ENCODE peak calls at places on chromosomes 12 and 14, in ten cellular contexts. J is RWPE2, K is kidney epithelial cell, M is NB4, Y is lower leg skin, O is tibial nerve, V is brain microvascular endothelial cell, N is SK-N-SH, D is mesendoderm, I is astrocyte of the spinal cord. C is an unnamed sample.

GRCh38 chr14:91464615-91465205 is 45.4 kb downstream of the PPP4R3A start:
- DNase-seq in N (no peak), D (peak; percentile 19), Y (no peak), J (no peak), I (no peak), M (no peak), O (no peak), K (no peak), V (no peak), C (no peak)

GRCh38 chr14:105492051-105492965 is 1.3 kb downstream of the TEDC1 start:
- DNase-seq in K (no peak), N (no peak), Y (peak; percentile 43), O (no peak), M (no peak), D (no peak), I (no peak), V (no peak), J (no peak), C (no peak)

GRCh38 chr12:109098142-109098652 is 800 bp downstream of the UNG start:
- DNase-seq in J (no peak), K (no peak), I (peak; percentile 72), M (no peak), O (peak; percentile 56), D (no peak), Y (peak; percentile 55), N (no peak), V (peak; percentile 34), C (no peak)

GRCh38 chr12:118714051-118714460 is 267.3 kb upstream of the SRRM4 start:
- DNase-seq in N (peak; percentile 66), M (peak; percentile 84), Y (no peak), D (peak; percentile 71), J (no peak), K (no peak), O (no peak), I (no peak), V (no peak), C (no peak)

GRCh38 chr12:26028953-26029740 is 70.7 kb downstream of the RASSF8 start:
- DNase-seq in N (peak; percentile 52), M (peak; percentile 76), O (peak; percentile 54), K (no peak), V (peak; percentile 45), Y (no peak), D (peak; percentile 48), J (no peak), I (peak; percentile 72), C (no peak)

GRCh38 chr12:6825398-6826124 is 2.6 kb upstream of the P3H3 start:
- DNase-seq in J (no peak), N (peak; percentile 92), K (no peak), M (peak; percentile 81), V (peak; percentile 83), O (peak; percentile 88), I (peak; percentile 82), Y (peak; percentile 80), D (peak; percentile 83), C (peak; percentile 26)

GRCh38 chr12:11059784-11060183 is 2.3 kb downstream of the TAS2R46 start:
- DNase-seq in I (peak; percentile 17), N (no peak), J (no peak), D (no peak), M (no peak), K (peak; percentile 1), Y (no peak), O (no peak), V (no peak), C (no peak)

GRCh38 chr14:90900712-90901111 is 84.5 kb upstream of the TTC7B start:
- DNase-seq in I (peak; percentile 15), V (no peak), D (no peak), J (no peak), O (no peak), M (no peak), N (no peak), K (no peak), Y (no peak), C (no peak)

GRCh38 chr12:22812531-22812930 is 187.6 kb downstream of the ETNK1 start:
- DNase-seq in K (no peak), D (no peak), Y (no peak), M (no peak), N (no peak), J (no peak), V (no peak), I (no peak), O (no peak), C (no peak)

GRCh38 chr12:70994217-70994788 is 73.8 kb upstream of the PTPRR start:
- DNase-seq in K (no peak), O (peak; percentile 28), N (no peak), I (peak; percentile 87), V (peak; percentile 41), Y (no peak), D (no peak), M (no peak), J (no peak), C (peak; percentile 95)

GRCh38 chr12:80293759-80294158 is 150.3 kb upstream of the PTPRQ start:
- DNase-seq in Y (no peak), D (no peak), N (no peak), M (no peak), K (no peak), J (no peak), V (no peak), I (no peak), O (no peak), C (no peak)

GRCh38 chr14:64942531-64943111 is at the start of gene GPX2:
- DNase-seq in K (no peak), O (no peak), J (no peak), V (no peak), N (no peak), I (no peak), M (no peak), D (peak; percentile 69), Y (peak; percentile 55), C (no peak)
- H3K4me3 ChIP-seq in K (no peak within 1 kb of the TSS), O (no peak within 1 kb of the TSS), J (no peak within 1 kb of the TSS), V (no peak within 1 kb of the TSS), N (no peak within 1 kb of the TSS), I (no peak within 1 kb of the TSS), M (no peak within 1 kb of the TSS), D (no peak within 1 kb of the TSS), Y (no peak within 1 kb of the TSS), C (no peak within 1 kb of the TSS)

GRCh38 chr12:99249543-99249942 is 398.0 kb upstream of the GARIN6 start:
- DNase-seq in O (no peak), D (no peak), V (no peak), J (no peak), M (peak; percentile 23), K (no peak), I (no peak), N (no peak), Y (no peak), C (no peak)
- H3K4me3 ChIP-seq in O (no peak overlapping the region), D (no peak overlapping the region), V (no peak overlapping the region), J (no peak overlapping the region), M (no peak overlapping the region), K (no peak overlapping the region), I (no peak overlapping the region), N (no peak overlapping the region), Y (no peak overlapping the region), C (no peak overlapping the region)

DNA sequence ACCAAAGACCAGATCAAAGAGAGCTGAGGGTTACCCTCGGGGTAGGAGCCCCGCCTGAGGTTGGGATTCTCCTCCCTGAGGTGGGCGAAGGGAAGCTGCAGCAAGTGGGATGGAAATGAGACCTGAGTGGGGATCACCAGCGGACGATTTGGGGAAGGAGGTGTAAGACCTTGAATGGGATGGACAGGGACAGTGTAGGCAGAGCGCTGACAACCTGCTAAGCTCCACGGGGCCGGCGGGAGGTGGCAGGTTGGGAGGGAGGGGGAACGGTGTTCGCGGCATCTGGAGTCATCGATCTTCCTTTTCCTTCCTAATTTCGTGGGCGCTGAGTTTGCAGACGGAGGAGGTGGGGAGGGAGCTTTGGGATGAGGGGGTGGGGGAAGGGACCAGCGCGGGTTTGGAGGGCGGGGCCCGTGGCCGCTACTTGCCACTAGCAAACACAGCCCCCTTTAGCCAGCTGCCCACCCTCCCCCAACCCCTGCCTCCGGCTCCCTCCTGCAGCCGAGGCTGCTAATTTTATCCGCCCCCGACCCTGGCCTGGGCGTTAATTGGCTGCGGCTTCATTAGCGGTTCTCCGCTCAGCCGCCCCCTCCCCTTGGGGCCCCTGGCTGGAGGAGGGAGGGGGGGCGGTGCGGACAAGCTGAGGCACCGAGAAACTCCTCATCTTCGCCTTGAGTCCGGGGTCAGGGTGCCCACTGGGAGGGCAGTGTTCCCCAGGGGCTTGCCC is 2.8 kb upstream of the SHMT2 start:
- DNase-seq in O (no peak), K (no peak), V (no peak), J (no peak), I (no peak), M (peak; percentile 67), Y (no peak), D (peak; percentile 56), N (no peak), C (no peak)
- H3K4me3 ChIP-seq in O (no peak overlapping the region), K (no peak overlapping the region), V (no peak overlapping the region), J (no peak overlapping the region), I (no peak overlapping the region), M (no peak overlapping the region), Y (no peak overlapping the region), D (no peak overlapping the region), N (no peak overlapping the region), C (no peak overlapping the region)

GRCh38 chr14:23286904-23287479 is 1.1 kb upstream of the HOMEZ start:
- DNase-seq in V (no peak), J (no peak), D (no peak), Y (no peak), K (no peak), N (no peak), O (no peak), M (no peak), I (no peak), C (no peak)
- H3K4me3 ChIP-seq in V (peak overlapping the region; percentile 83), J (peak overlapping the region; percentile 68), D (no peak overlapping the region), Y (no peak overlapping the region), K (peak overlapping the region; percentile 63), N (peak overlapping the region; percentile 73), O (peak overlapping the region; percentile 93), M (peak overlapping the region; percentile 76), I (peak overlapping the region; percentile 95), C (peak overlapping the region; percentile 83)

DNA sequence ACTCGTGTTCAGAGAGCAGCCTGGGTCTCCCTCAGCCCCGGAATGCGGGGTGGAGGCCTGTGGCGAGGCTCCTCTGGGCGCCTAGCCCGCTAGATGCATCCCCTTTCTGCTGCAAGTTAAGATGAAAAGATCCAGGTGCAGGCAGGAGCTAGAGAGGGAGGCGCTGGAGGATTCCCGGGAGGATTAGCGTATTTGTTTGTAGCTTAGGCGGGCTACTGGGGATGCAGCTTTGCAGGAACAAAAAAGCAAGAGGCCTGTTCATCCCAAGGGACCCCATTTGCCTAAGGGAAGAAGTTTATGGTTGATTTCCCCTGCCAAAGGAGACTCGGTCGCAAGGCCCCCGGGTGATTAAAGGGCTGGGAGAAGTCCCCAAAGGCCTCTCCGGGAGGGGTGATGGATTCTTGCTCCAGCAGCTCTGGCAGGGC is 818 bp downstream of the CCDC177 start:
- DNase-seq in D (peak; percentile 49), I (no peak), O (no peak), J (no peak), V (no peak), Y (no peak), M (peak; percentile 6), K (no peak), N (no peak), C (no peak)
- H3K4me3 ChIP-seq in D (no peak overlapping the region), I (no peak overlapping the region), O (no peak overlapping the region), J (no peak overlapping the region), V (no peak overlapping the region), Y (no peak overlapping the region), M (no peak overlapping the region), K (no peak overlapping the region), N (no peak overlapping the region), C (no peak overlapping the region)